ENCODE peak calls at places on chromosomes 13 and 19, in eight cellular contexts. One of them, this sample, is unnamed.

GRCh38 chr19:39671739-39672363 is 16.1 kb downstream of the LGALS16 start:
- DNase-seq in GM10248: peak
- DNase-seq in lung: peak
- DNase-seq in PC-3: peak
- DNase-seq in endothelial cell: peak
- DNase-seq in HL-60: peak
- DNase-seq in tibial nerve: peak
- DNase-seq in CD4-positive, alpha-beta T cell: peak
- DNase-seq in this sample: no peak

GRCh38 chr13:41981961-41982723 is 21.2 kb upstream of the VWA8 start:
- DNase-seq in tibial nerve: no peak
- DNase-seq in endothelial cell: no peak
- DNase-seq in GM10248: no peak
- DNase-seq in CD4-positive, alpha-beta T cell: no peak
- DNase-seq in HL-60: no peak
- DNase-seq in PC-3: no peak
- DNase-seq in lung: no peak
- DNase-seq in this sample: no peak

GRCh38 chr13:73062368-73062767 is 3.6 kb downstream of the KLF5 start:
- DNase-seq in tibial nerve: no peak
- DNase-seq in PC-3: no peak
- DNase-seq in CD4-positive, alpha-beta T cell: no peak
- DNase-seq in endothelial cell: no peak
- DNase-seq in HL-60: no peak
- DNase-seq in GM10248: no peak
- DNase-seq in lung: no peak
- DNase-seq in this sample: no peak

GRCh38 chr19:16628984-16629691 is 1.1 kb upstream of the MED26 start:
- DNase-seq in GM10248: no peak
- DNase-seq in tibial nerve: peak
- DNase-seq in HL-60: no peak
- DNase-seq in endothelial cell: no peak
- DNase-seq in PC-3: no peak
- DNase-seq in lung: no peak
- DNase-seq in CD4-positive, alpha-beta T cell: no peak
- DNase-seq in this sample: no peak

GRCh38 chr13:30276178-30276577 is 31.2 kb downstream of the KATNAL1 start:
- DNase-seq in GM10248: peak
- DNase-seq in CD4-positive, alpha-beta T cell: no peak
- DNase-seq in HL-60: no peak
- DNase-seq in tibial nerve: no peak
- DNase-seq in endothelial cell: no peak
- DNase-seq in PC-3: no peak
- DNase-seq in lung: no peak
- DNase-seq in this sample: no peak

GRCh38 chr13:33053397-33054066 is 37.3 kb downstream of the KL start:
- DNase-seq in HL-60: no peak
- DNase-seq in endothelial cell: no peak
- DNase-seq in GM10248: no peak
- DNase-seq in CD4-positive, alpha-beta T cell: no peak
- DNase-seq in PC-3: no peak
- DNase-seq in lung: no peak
- DNase-seq in tibial nerve: no peak
- DNase-seq in this sample: no peak

GRCh38 chr19:11373166-11373884 is 1.1 kb upstream of the SWSAP1 start:
- DNase-seq in GM10248: no peak
- DNase-seq in tibial nerve: no peak
- DNase-seq in lung: no peak
- DNase-seq in PC-3: peak
- DNase-seq in endothelial cell: no peak
- DNase-seq in CD4-positive, alpha-beta T cell: no peak
- DNase-seq in HL-60: no peak
- DNase-seq in this sample: no peak

GRCh38 chr19:13646758-13647157 is 117.6 kb upstream of the MRI1 start:
- DNase-seq in HL-60: no peak
- DNase-seq in PC-3: no peak
- DNase-seq in lung: no peak
- DNase-seq in GM10248: no peak
- DNase-seq in tibial nerve: no peak
- DNase-seq in endothelial cell: no peak
- DNase-seq in CD4-positive, alpha-beta T cell: no peak
- DNase-seq in this sample: no peak

GRCh38 chr13:34416833-34417425 is 525.1 kb upstream of the NBEA start:
- DNase-seq in tibial nerve: peak
- DNase-seq in PC-3: peak
- DNase-seq in HL-60: no peak
- DNase-seq in endothelial cell: no peak
- DNase-seq in lung: peak
- DNase-seq in CD4-positive, alpha-beta T cell: no peak
- DNase-seq in GM10248: no peak
- DNase-seq in this sample: no peak

GRCh38 chr19:48400018-48400742 is 6.7 kb downstream of the GRIN2D start:
- DNase-seq in HL-60: no peak
- DNase-seq in PC-3: peak
- DNase-seq in lung: no peak
- DNase-seq in tibial nerve: peak
- DNase-seq in endothelial cell: peak
- DNase-seq in GM10248: peak
- DNase-seq in CD4-positive, alpha-beta T cell: no peak
- DNase-seq in this sample: no peak

GRCh38 chr19:55146648-55147218 is 2.3 kb downstream of the TNNT1 start:
- DNase-seq in GM10248: peak
- DNase-seq in PC-3: peak
- DNase-seq in lung: no peak
- DNase-seq in CD4-positive, alpha-beta T cell: no peak
- DNase-seq in endothelial cell: no peak
- DNase-seq in HL-60: no peak
- DNase-seq in tibial nerve: no peak
- DNase-seq in this sample: no peak

GRCh38 chr19:39518975-39519374 is 4.0 kb downstream of the SELENOV start:
- DNase-seq in endothelial cell: no peak
- DNase-seq in HL-60: no peak
- DNase-seq in lung: no peak
- DNase-seq in tibial nerve: no peak
- DNase-seq in CD4-positive, alpha-beta T cell: no peak
- DNase-seq in GM10248: no peak
- DNase-seq in PC-3: no peak
- DNase-seq in this sample: no peak

GRCh38 chr13:42477588-42478190 is 96.3 kb upstream of the TNFSF11 start:
- DNase-seq in CD4-positive, alpha-beta T cell: no peak
- DNase-seq in lung: no peak
- DNase-seq in PC-3: no peak
- DNase-seq in GM10248: no peak
- DNase-seq in endothelial cell: no peak
- DNase-seq in tibial nerve: no peak
- DNase-seq in HL-60: no peak
- DNase-seq in this sample: no peak

GRCh38 chr19:5627395-5627904 is 4.6 kb downstream of the SAFB start:
- DNase-seq in CD4-positive, alpha-beta T cell: no peak
- DNase-seq in endothelial cell: no peak
- DNase-seq in tibial nerve: peak
- DNase-seq in GM10248: peak
- DNase-seq in lung: peak
- DNase-seq in HL-60: peak
- DNase-seq in PC-3: no peak
- DNase-seq in this sample: no peak

DNA sequence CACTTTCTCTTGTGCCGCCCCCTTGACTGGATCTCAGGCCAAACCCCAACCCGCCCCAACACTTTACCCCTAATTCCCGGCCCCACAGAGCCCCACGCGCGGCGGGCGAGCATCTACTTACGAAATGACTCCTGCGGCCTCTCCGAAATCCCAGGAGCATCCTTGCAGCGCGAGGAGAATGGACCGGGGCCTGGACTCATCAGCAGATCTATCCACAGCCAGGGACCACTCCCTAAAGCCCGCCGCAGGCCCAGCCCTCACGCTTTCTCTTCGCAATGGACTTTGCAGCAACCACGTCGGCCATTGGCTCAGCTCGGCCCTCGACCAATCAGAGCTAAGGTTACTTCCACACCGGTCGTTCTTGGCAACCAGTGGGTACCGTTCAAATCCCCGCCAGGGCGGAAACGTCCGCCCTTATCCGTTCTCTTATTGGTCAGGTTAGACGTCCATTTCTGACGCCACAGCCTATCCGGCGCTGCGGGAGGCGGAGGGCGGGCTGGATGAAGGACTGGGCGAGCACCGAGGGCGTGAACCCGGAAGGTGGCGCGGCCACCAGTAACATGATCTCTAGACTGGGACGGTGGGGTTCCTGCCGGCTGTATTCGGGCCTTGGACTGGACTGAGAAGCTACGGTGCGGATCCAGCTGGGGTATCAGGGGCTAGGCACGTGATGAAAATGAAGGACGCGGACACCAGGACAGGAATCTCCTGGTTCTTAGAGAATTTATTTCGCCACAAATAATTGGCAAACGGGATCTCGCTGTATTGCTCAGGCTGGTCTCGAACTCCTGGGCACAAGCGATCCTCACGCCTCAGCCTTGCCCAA is at the start of the genes CEP89 and FAAP24:
- DNase-seq in endothelial cell: peak
- DNase-seq in lung: peak
- DNase-seq in CD4-positive, alpha-beta T cell: peak
- DNase-seq in GM10248: peak
- DNase-seq in tibial nerve: peak
- DNase-seq in HL-60: peak
- DNase-seq in PC-3: peak
- DNase-seq in this sample: peak
- TF ChIP-seq CTCF in endothelial cell: no peak
- TF ChIP-seq CTCF in lung: no peak
- TF ChIP-seq CTCF in CD4-positive, alpha-beta T cell: no peak
- TF ChIP-seq CTCF in GM10248: peak
- TF ChIP-seq CTCF in tibial nerve: no peak
- TF ChIP-seq CTCF in HL-60: no peak
- TF ChIP-seq CTCF in PC-3: no peak
- TF ChIP-seq CTCF in this sample: no peak

GRCh38 chr13:110713642-110713952 is at the start of gene ING1:
- DNase-seq in lung: no peak
- DNase-seq in HL-60: no peak
- DNase-seq in endothelial cell: no peak
- DNase-seq in CD4-positive, alpha-beta T cell: no peak
- DNase-seq in PC-3: no peak
- DNase-seq in tibial nerve: no peak
- DNase-seq in GM10248: no peak
- DNase-seq in this sample: no peak

GRCh38 chr13:110713981-110714797 is 689 bp downstream of the ING1 start:
- DNase-seq in CD4-positive, alpha-beta T cell: peak
- DNase-seq in endothelial cell: peak
- DNase-seq in GM10248: peak
- DNase-seq in lung: peak
- DNase-seq in HL-60: no peak
- DNase-seq in PC-3: peak
- DNase-seq in tibial nerve: peak
- DNase-seq in this sample: no peak

GRCh38 chr13:110714798-110715394 is 1.4 kb downstream of the ING1 start:
- DNase-seq in HL-60: no peak
- DNase-seq in lung: peak
- DNase-seq in GM10248: no peak
- DNase-seq in endothelial cell: peak
- DNase-seq in CD4-positive, alpha-beta T cell: no peak
- DNase-seq in tibial nerve: peak
- DNase-seq in PC-3: peak
- DNase-seq in this sample: no peak

GRCh38 chr13:110715395-110716234 is 2.1 kb downstream of the ING1 start:
- DNase-seq in endothelial cell: peak
- DNase-seq in tibial nerve: peak
- DNase-seq in HL-60: peak
- DNase-seq in GM10248: peak
- DNase-seq in lung: peak
- DNase-seq in CD4-positive, alpha-beta T cell: peak
- DNase-seq in PC-3: peak
- DNase-seq in this sample: peak

DNA sequence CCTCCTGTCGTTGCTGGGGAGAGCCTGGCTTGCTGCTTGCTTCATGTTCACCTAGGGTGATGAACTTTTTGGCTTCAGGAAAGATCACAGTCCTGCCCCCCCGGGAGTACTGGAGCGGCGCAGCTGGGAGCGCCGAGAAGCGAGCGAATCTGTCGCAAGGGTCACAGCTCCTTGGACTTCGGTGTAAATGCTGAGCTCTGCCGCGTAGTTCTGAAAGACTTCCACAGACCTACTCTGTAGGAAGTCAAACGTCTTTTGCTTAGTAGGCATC is 2.7 kb downstream of the ING1 start:
- DNase-seq in GM10248: no peak
- DNase-seq in endothelial cell: no peak
- DNase-seq in CD4-positive, alpha-beta T cell: no peak
- DNase-seq in lung: peak
- DNase-seq in tibial nerve: peak
- DNase-seq in PC-3: peak
- DNase-seq in HL-60: no peak
- DNase-seq in this sample: no peak
- TF ChIP-seq CTCF in GM10248: no peak
- TF ChIP-seq CTCF in endothelial cell: no peak
- TF ChIP-seq CTCF in CD4-positive, alpha-beta T cell: no peak
- TF ChIP-seq CTCF in lung: no peak
- TF ChIP-seq CTCF in tibial nerve: no peak
- TF ChIP-seq CTCF in PC-3: no peak
- TF ChIP-seq CTCF in HL-60: no peak
- TF ChIP-seq CTCF in this sample: no peak

GRCh38 chr19:19446655-19447437 is 41.4 kb downstream of the GATAD2A start:
- DNase-seq in PC-3: no peak
- DNase-seq in CD4-positive, alpha-beta T cell: no peak
- DNase-seq in tibial nerve: no peak
- DNase-seq in GM10248: no peak
- DNase-seq in endothelial cell: no peak
- DNase-seq in HL-60: no peak
- DNase-seq in lung: no peak
- DNase-seq in this sample: no peak
- TF ChIP-seq CTCF in PC-3: no peak
- TF ChIP-seq CTCF in CD4-positive, alpha-beta T cell: no peak
- TF ChIP-seq CTCF in tibial nerve: no peak
- TF ChIP-seq CTCF in GM10248: no peak
- TF ChIP-seq CTCF in endothelial cell: no peak
- TF ChIP-seq CTCF in HL-60: no peak
- TF ChIP-seq CTCF in lung: no peak
- TF ChIP-seq CTCF in this sample: no peak

DNA sequence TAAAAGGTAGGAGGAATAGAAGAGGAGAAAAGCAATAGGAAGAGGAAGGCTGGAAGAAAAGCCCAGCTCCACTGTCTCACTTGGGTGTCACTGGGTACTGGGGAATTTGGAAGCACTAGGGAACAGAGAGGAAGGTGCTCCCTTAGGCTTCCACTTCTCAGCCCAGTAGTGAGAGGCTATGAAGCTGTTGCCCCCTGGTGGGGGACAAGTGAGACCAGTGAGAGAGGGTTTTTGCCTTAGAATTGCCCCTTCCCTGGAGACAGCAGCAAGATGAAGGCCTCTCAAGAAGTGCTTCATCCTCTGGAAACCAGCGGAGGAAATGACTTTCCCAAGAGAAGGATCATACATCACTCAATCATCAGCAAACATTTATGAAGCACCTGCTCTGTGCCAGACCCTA is 4.7 kb upstream of the ZNF606 start:
- DNase-seq in HL-60: no peak
- DNase-seq in PC-3: no peak
- DNase-seq in endothelial cell: no peak
- DNase-seq in tibial nerve: no peak
- DNase-seq in lung: no peak
- DNase-seq in CD4-positive, alpha-beta T cell: no peak
- DNase-seq in GM10248: no peak
- DNase-seq in this sample: no peak
- TF ChIP-seq CTCF in HL-60: no peak
- TF ChIP-seq CTCF in PC-3: no peak
- TF ChIP-seq CTCF in endothelial cell: no peak
- TF ChIP-seq CTCF in tibial nerve: no peak
- TF ChIP-seq CTCF in lung: no peak
- TF ChIP-seq CTCF in CD4-positive, alpha-beta T cell: no peak
- TF ChIP-seq CTCF in GM10248: no peak
- TF ChIP-seq CTCF in this sample: no peak

This sample was measured in osteocyte.